ENCODE peak calls at places on chromosomes 13 and 19, in eight cellular contexts. U is left ventricle myocardium inferior, V is colonic mucosa, H is heart right ventricle, O is suprapubic skin, R is uterus, M is tibial artery, G is foreskin fibroblast. Q is an unnamed sample.

GRCh38 chr19:47240996-47241918 is 10.3 kb upstream of the BBC3 start:
- DNase-seq in U (peak; percentile 59), V (peak; percentile 83), H (peak; percentile 81), O (peak; percentile 85), R (peak; percentile 86), M (peak; percentile 56), G (peak; percentile 92), Q (peak; percentile 80)

GRCh38 chr13:83829800-83830199 is 52.5 kb downstream of the SLITRK1 start:
- DNase-seq in U (no peak), V (no peak), H (no peak), O (no peak), R (no peak), M (no peak), G (no peak), Q (no peak)

GRCh38 chr13:73090812-73091187 is 32.0 kb downstream of the KLF5 start:
- DNase-seq in U (no peak), V (no peak), H (no peak), O (no peak), R (no peak), M (no peak), G (no peak), Q (no peak)

GRCh38 chr13:84605927-84606326 is 723.7 kb upstream of the SLITRK1 start:
- DNase-seq in U (no peak), V (no peak), H (no peak), O (peak; percentile 44), R (no peak), M (no peak), G (no peak), Q (no peak)

GRCh38 chr13:96824110-96824509 is 170.2 kb downstream of the OXGR1 start:
- DNase-seq in U (no peak), V (no peak), H (no peak), O (no peak), R (no peak), M (no peak), G (no peak), Q (peak; percentile 63)

GRCh38 chr19:45865269-45865948 is 1.3 kb downstream of the FOXA3 start:
- DNase-seq in U (no peak), V (peak; percentile 77), H (no peak), O (no peak), R (no peak), M (no peak), G (no peak), Q (no peak)

GRCh38 chr19:19407640-19407933 is 2.1 kb downstream of the GATAD2A start:
- DNase-seq in U (no peak), V (no peak), H (no peak), O (no peak), R (no peak), M (no peak), G (no peak), Q (no peak)

GRCh38 chr13:40652588-40652940 is 13.9 kb downstream of the FOXO1 start:
- DNase-seq in U (no peak), V (no peak), H (no peak), O (no peak), R (no peak), M (no peak), G (no peak), Q (no peak)

GRCh38 chr13:53782400-53783030 is 753.9 kb downstream of the OLFM4 start:
- DNase-seq in U (no peak), V (peak; percentile 17), H (peak; percentile 5), O (no peak), R (no peak), M (no peak), G (peak; percentile 20), Q (peak; percentile 62)

GRCh38 chr13:113667771-113668490 is 912 bp downstream of the GRK1 start:
- DNase-seq in U (peak; percentile 11), V (no peak), H (no peak), O (peak; percentile 46), R (peak; percentile 13), M (peak; percentile 13), G (no peak), Q (no peak)

GRCh38 chr13:27374126-27374613 is 50.2 kb upstream of the GTF3A start:
- DNase-seq in U (no peak), V (peak; percentile 59), H (no peak), O (no peak), R (no peak), M (no peak), G (no peak), Q (no peak)

GRCh38 chr13:85170372-85170771 is 628.8 kb downstream of the SLITRK6 start:
- DNase-seq in U (no peak), V (no peak), H (no peak), O (no peak), R (no peak), M (no peak), G (no peak), Q (no peak)

GRCh38 chr19:35556846-35557538 is 6.5 kb downstream of the ATP4A start:
- DNase-seq in U (no peak), V (no peak), H (no peak), O (no peak), R (no peak), M (no peak), G (no peak), Q (no peak)

GRCh38 chr13:34290661-34291060 is 472.7 kb downstream of the RFC3 start:
- DNase-seq in U (no peak), V (no peak), H (no peak), O (no peak), R (no peak), M (no peak), G (no peak), Q (no peak)

GRCh38 chr13:45779901-45780300 is 71.7 kb downstream of the SIAH3 start:
- DNase-seq in U (no peak), V (no peak), H (no peak), O (no peak), R (no peak), M (no peak), G (no peak), Q (no peak)

GRCh38 chr19:55520691-55521292 is 16.1 kb downstream of the SBK2 start:
- DNase-seq in U (no peak), V (no peak), H (no peak), O (no peak), R (no peak), M (no peak), G (no peak), Q (no peak)

GRCh38 chr19:51784922-51785690 is 9.9 kb upstream of the FPR3 start:
- DNase-seq in U (peak; percentile 63), V (peak; percentile 49), H (peak; percentile 66), O (peak; percentile 89), R (peak; percentile 43), M (peak; percentile 84), G (peak; percentile 6), Q (peak; percentile 94)

GRCh38 chr13:110748271-110748670 is 34.8 kb downstream of the ING1 start:
- DNase-seq in U (no peak), V (no peak), H (no peak), O (no peak), R (no peak), M (no peak), G (no peak), Q (no peak)

GRCh38 chr13:98856983-98857382 is 104.5 kb upstream of the SLC15A1 start:
- DNase-seq in U (no peak), V (no peak), H (no peak), O (no peak), R (peak; percentile 53), M (peak; percentile 44), G (no peak), Q (peak; percentile 31)

GRCh38 chr19:35216833-35217707 is 11.5 kb downstream of the FAM187B start:
- DNase-seq in U (no peak), V (peak; percentile 47), H (peak; percentile 49), O (no peak), R (no peak), M (peak; percentile 52), G (no peak), Q (no peak)

GRCh38 chr19:6023936-6024335 is 46.0 kb upstream of the RANBP3 start:
- DNase-seq in U (no peak), V (no peak), H (no peak), O (no peak), R (no peak), M (no peak), G (no peak), Q (no peak)

GRCh38 chr13:30418075-30418715 is 4.1 kb upstream of the UBE2L5 start:
- DNase-seq in U (no peak), V (no peak), H (no peak), O (no peak), R (no peak), M (no peak), G (peak; percentile 61), Q (no peak)

GRCh38 chr19:33553530-33554310 is 32.1 kb upstream of the PEPD start:
- DNase-seq in U (no peak), V (no peak), H (no peak), O (no peak), R (no peak), M (no peak), G (no peak), Q (no peak)

GRCh38 chr19:57867868-57868492 is 18.3 kb downstream of the ZNF587 start:
- DNase-seq in U (no peak), V (no peak), H (no peak), O (no peak), R (no peak), M (no peak), G (no peak), Q (no peak)
- H3K4me3 ChIP-seq in U (no peak overlapping the region), V (no peak overlapping the region), H (no peak overlapping the region), O (no peak overlapping the region), R (no peak overlapping the region), M (no peak overlapping the region), G (no peak overlapping the region), Q (no peak overlapping the region)

DNA sequence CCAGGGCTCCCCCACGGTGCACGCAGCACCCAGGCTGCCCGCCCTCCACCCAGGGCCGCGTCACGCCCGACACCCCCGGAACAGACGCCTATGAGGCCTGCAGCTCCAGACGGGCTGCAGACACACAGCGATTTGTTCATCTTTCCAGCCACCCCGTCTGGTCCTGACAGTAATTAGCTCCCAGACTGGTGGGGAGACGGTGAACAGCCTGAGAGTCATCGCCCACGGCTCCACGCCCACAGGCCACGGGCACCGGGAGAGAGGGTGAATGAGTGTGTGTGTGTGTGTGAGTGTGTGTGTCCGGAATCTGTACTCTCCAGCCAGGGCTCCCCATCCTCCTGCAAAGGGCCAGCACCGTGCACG is 18.1 kb downstream of the GADD45B start:
- DNase-seq in U (no peak), V (no peak), H (no peak), O (no peak), R (no peak), M (no peak), G (peak; percentile 89), Q (peak; percentile 83)
- H3K4me3 ChIP-seq in U (peak overlapping the region; percentile 74), V (peak overlapping the region; percentile 63), H (peak overlapping the region; percentile 68), O (peak overlapping the region; percentile 46), R (no peak overlapping the region), M (peak overlapping the region; percentile 56), G (peak overlapping the region; percentile 52), Q (peak overlapping the region; percentile 52)

DNA sequence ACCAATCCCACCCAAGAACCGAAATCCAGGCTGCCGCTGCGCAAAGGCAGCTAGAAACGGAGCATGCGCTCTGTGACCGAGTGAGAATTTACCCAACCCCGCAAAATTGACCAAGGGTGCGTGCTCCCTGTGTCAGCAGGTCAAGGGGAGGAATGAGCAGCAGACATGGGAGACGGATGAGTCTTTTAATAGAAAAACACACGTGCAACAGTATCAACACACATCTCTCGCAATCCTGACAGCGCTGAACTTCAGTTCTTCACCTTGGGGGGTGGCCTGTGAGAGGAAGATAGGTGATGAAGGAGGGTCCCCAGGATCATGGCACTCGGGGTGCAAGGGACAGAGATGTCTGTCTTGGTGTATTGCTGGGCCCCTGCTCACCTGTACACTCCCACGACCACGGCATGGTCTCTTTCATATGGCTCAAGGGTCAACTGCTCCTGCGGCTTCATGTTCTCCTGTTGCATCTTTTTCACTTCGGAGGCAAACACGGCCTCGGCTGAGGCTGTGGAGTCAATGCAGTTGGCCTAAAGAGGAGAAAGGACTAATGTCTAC is 402 bp upstream of the DYRK1B start:
- DNase-seq in U (no peak), V (no peak), H (no peak), O (no peak), R (no peak), M (no peak), G (no peak), Q (no peak)
- H3K4me3 ChIP-seq in U (peak overlapping the region; percentile 91), V (peak overlapping the region; percentile 99), H (peak overlapping the region; percentile 75), O (peak overlapping the region; percentile 78), R (no peak overlapping the region), M (peak overlapping the region; percentile 88), G (peak overlapping the region; percentile 99), Q (no peak overlapping the region)

GRCh38 chr19:7533281-7533819 is 2.2 kb upstream of the PNPLA6 start:
- DNase-seq in U (peak; percentile 76), V (peak; percentile 76), H (peak; percentile 79), O (no peak), R (peak; percentile 67), M (peak; percentile 68), G (peak; percentile 84), Q (peak; percentile 77)
- H3K4me3 ChIP-seq in U (peak overlapping the region; percentile 95), V (peak overlapping the region; percentile 77), H (peak overlapping the region; percentile 98), O (peak overlapping the region; percentile 80), R (peak overlapping the region; percentile 92), M (peak overlapping the region; percentile 71), G (peak overlapping the region; percentile 81), Q (peak overlapping the region; percentile 98)

Q was measured in cardiac fibroblast.